ENCODE peak calls at places on chromosome 10, in five cellular contexts. One of them, this sample, is unnamed. For H3K4me1, the result is how much of the 10 kb centered on the place peaks cover.

GRCh38 chr10:30435068-30435422 is 1.1 kb downstream of the MAP3K8 start:
- DNase-seq in aorta: peak
- DNase-seq in adrenal gland: peak
- DNase-seq in naive thymus-derived CD4-positive, alpha-beta T cell: peak
- DNase-seq in lung: peak
- DNase-seq in this sample: peak

GRCh38 chr10:43305881-43306280 is 39.0 kb upstream of the RASGEF1A start:
- DNase-seq in naive thymus-derived CD4-positive, alpha-beta T cell: no peak
- DNase-seq in lung: no peak
- DNase-seq in adrenal gland: no peak
- DNase-seq in aorta: no peak
- DNase-seq in this sample: no peak

GRCh38 chr10:60818134-60818770 is 40.0 kb downstream of the CDK1 start:
- DNase-seq in naive thymus-derived CD4-positive, alpha-beta T cell: no peak
- DNase-seq in aorta: no peak
- DNase-seq in lung: no peak
- DNase-seq in adrenal gland: no peak
- DNase-seq in this sample: peak

GRCh38 chr10:11180228-11180627 is 162.6 kb downstream of the CELF2 start:
- DNase-seq in adrenal gland: no peak
- DNase-seq in lung: no peak
- DNase-seq in aorta: peak
- DNase-seq in naive thymus-derived CD4-positive, alpha-beta T cell: peak
- DNase-seq in this sample: no peak

GRCh38 chr10:131050162-131050766 is 261.3 kb downstream of the TCERG1L start:
- DNase-seq in aorta: no peak
- DNase-seq in adrenal gland: no peak
- DNase-seq in naive thymus-derived CD4-positive, alpha-beta T cell: no peak
- DNase-seq in lung: no peak
- DNase-seq in this sample: no peak

GRCh38 chr10:117441812-117442443 is 66.7 kb upstream of the PDZD8 start:
- DNase-seq in naive thymus-derived CD4-positive, alpha-beta T cell: no peak
- DNase-seq in lung: no peak
- DNase-seq in aorta: peak
- DNase-seq in adrenal gland: no peak
- DNase-seq in this sample: no peak

GRCh38 chr10:74851834-74852233 is 25.4 kb downstream of the KAT6B start:
- DNase-seq in naive thymus-derived CD4-positive, alpha-beta T cell: no peak
- DNase-seq in adrenal gland: no peak
- DNase-seq in lung: no peak
- DNase-seq in aorta: no peak
- DNase-seq in this sample: no peak

GRCh38 chr10:23314835-23315239 is 29.8 kb downstream of the C10orf67 start:
- DNase-seq in adrenal gland: peak
- DNase-seq in naive thymus-derived CD4-positive, alpha-beta T cell: peak
- DNase-seq in lung: peak
- DNase-seq in aorta: no peak
- DNase-seq in this sample: no peak

GRCh38 chr10:34538291-34538829 is 276.7 kb downstream of the PARD3 start:
- DNase-seq in adrenal gland: no peak
- DNase-seq in naive thymus-derived CD4-positive, alpha-beta T cell: no peak
- DNase-seq in lung: no peak
- DNase-seq in aorta: no peak
- DNase-seq in this sample: no peak

GRCh38 chr10:111360260-111360925 is 283.6 kb downstream of the ADRA2A start:
- DNase-seq in lung: peak
- DNase-seq in naive thymus-derived CD4-positive, alpha-beta T cell: peak
- DNase-seq in aorta: no peak
- DNase-seq in adrenal gland: peak
- DNase-seq in this sample: peak

GRCh38 chr10:122173337-122173736 is 97.8 kb upstream of the BTBD16 start:
- DNase-seq in lung: no peak
- DNase-seq in adrenal gland: no peak
- DNase-seq in naive thymus-derived CD4-positive, alpha-beta T cell: no peak
- DNase-seq in aorta: no peak
- DNase-seq in this sample: no peak
- H3K4me1 ChIP-seq in lung: under half
- H3K4me1 ChIP-seq in adrenal gland: under half
- H3K4me1 ChIP-seq in naive thymus-derived CD4-positive, alpha-beta T cell: under half
- H3K4me1 ChIP-seq in aorta: under half
- H3K4me1 ChIP-seq in this sample: under half

GRCh38 chr10:89466599-89467035 is 52.2 kb downstream of the IFIT5 start:
- DNase-seq in aorta: no peak
- DNase-seq in adrenal gland: peak
- DNase-seq in lung: no peak
- DNase-seq in naive thymus-derived CD4-positive, alpha-beta T cell: no peak
- DNase-seq in this sample: no peak

GRCh38 chr10:89470628-89471027 is 56.3 kb downstream of the IFIT5 start:
- DNase-seq in adrenal gland: no peak
- DNase-seq in aorta: no peak
- DNase-seq in naive thymus-derived CD4-positive, alpha-beta T cell: no peak
- DNase-seq in lung: no peak
- DNase-seq in this sample: no peak

GRCh38 chr10:89468625-89469024 is 54.3 kb downstream of the IFIT5 start:
- DNase-seq in aorta: no peak
- DNase-seq in naive thymus-derived CD4-positive, alpha-beta T cell: no peak
- DNase-seq in lung: no peak
- DNase-seq in adrenal gland: no peak
- DNase-seq in this sample: no peak

GRCh38 chr10:89471110-89471814 is 56.9 kb downstream of the IFIT5 start:
- DNase-seq in aorta: no peak
- DNase-seq in naive thymus-derived CD4-positive, alpha-beta T cell: no peak
- DNase-seq in lung: no peak
- DNase-seq in adrenal gland: no peak
- DNase-seq in this sample: no peak

DNA sequence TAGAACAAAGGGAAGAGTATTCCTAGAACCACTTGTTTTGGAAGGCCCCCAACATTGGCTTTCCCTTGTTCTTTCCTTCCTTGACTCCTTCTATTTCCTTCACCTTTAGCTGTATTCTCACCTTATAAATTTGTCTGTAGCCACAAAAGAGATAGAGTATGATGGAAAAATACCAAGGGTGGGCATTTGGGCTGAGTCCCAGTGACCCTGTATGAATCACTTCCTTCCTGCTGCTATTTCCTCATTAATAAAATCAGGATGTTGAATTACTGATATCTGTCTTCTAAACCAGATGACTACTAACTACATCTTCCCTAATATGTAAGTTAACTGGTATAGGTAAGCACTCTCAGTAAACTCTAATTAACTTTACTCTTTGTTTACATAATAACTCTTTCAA is 55.1 kb downstream of the IFIT5 start:
- DNase-seq in lung: no peak
- DNase-seq in adrenal gland: no peak
- DNase-seq in naive thymus-derived CD4-positive, alpha-beta T cell: no peak
- DNase-seq in aorta: no peak
- DNase-seq in this sample: no peak
- H3K4me1 ChIP-seq in lung: under half
- H3K4me1 ChIP-seq in adrenal gland: under half
- H3K4me1 ChIP-seq in naive thymus-derived CD4-positive, alpha-beta T cell: under half
- H3K4me1 ChIP-seq in aorta: under half
- H3K4me1 ChIP-seq in this sample: under half

GRCh38 chr10:89793649-89794254 is 92.4 kb downstream of the KIF20B start:
- DNase-seq in lung: no peak
- DNase-seq in naive thymus-derived CD4-positive, alpha-beta T cell: peak
- DNase-seq in adrenal gland: peak
- DNase-seq in aorta: no peak
- DNase-seq in this sample: no peak
- H3K4me1 ChIP-seq in lung: under half
- H3K4me1 ChIP-seq in naive thymus-derived CD4-positive, alpha-beta T cell: under half
- H3K4me1 ChIP-seq in adrenal gland: under half
- H3K4me1 ChIP-seq in aorta: under half
- H3K4me1 ChIP-seq in this sample: under half

GRCh38 chr10:71234017-71234894 is 21.9 kb downstream of the UNC5B start:
- DNase-seq in lung: no peak
- DNase-seq in adrenal gland: no peak
- DNase-seq in naive thymus-derived CD4-positive, alpha-beta T cell: no peak
- DNase-seq in aorta: no peak
- DNase-seq in this sample: peak
- H3K4me1 ChIP-seq in lung: under half
- H3K4me1 ChIP-seq in adrenal gland: half or more
- H3K4me1 ChIP-seq in naive thymus-derived CD4-positive, alpha-beta T cell: under half
- H3K4me1 ChIP-seq in aorta: under half
- H3K4me1 ChIP-seq in this sample: under half

DNA sequence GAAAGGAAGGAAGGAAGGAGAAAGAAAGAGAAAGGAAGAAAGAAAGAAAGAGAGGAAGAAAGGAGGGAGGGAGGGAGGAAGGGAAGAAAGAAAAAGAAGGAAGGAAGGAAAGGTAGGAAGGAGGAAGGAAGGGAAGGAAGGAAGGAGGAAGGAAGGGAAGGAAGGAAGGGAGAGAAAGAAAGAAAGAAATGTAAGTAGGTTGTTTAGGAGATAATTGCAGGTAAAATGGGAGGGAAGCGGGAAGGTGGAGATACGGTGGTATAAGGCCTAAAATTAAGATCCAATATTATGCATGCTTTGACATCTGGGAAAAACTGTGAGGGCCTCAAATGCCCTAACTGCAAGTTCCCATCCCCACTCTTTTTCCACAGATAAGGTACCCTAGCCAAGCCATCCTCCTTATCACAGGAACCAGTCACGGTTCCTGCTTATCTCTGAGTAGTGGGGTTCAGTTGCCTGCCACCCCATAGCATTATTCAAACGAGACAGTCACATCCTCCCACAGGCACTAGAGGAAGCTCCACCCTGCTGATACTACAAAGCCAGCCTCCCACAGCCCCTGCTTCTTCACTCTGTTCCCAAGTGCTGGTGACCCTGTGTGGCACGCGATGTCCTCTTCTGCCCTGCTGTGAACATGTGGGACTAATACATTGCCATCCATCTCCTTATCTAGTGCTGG is 28.7 kb downstream of the ST8SIA6 start:
- DNase-seq in naive thymus-derived CD4-positive, alpha-beta T cell: peak
- DNase-seq in adrenal gland: no peak
- DNase-seq in aorta: no peak
- DNase-seq in lung: no peak
- DNase-seq in this sample: no peak
- H3K4me1 ChIP-seq in naive thymus-derived CD4-positive, alpha-beta T cell: half or more
- H3K4me1 ChIP-seq in adrenal gland: under half
- H3K4me1 ChIP-seq in aorta: under half
- H3K4me1 ChIP-seq in lung: under half
- H3K4me1 ChIP-seq in this sample: under half

This sample was measured in mucosa of descending colon.